ENCODE peak calls at places on chromosomes 16 and 17, in nine cellular contexts. One of them, this sample, is unnamed.

GRCh38 chr16:9139965-9140364 is 48.5 kb downstream of the HAPSTR1 start:
- DNase-seq in fibroblast of mammary gland: peak
- DNase-seq in HFF-Myc: no peak
- DNase-seq in endothelial cell of umbilical vein: no peak
- DNase-seq in amygdala: no peak
- DNase-seq in stimulated activated CD8-positive, alpha-beta memory T cell treated with anti-CD3 and anti-CD28 coated beads, Interleukin-2, amount 100 ng/mL, for 1 hour: no peak
- DNase-seq in tibial nerve: no peak
- DNase-seq in retinal pigment epithelial cell: no peak
- DNase-seq in sciatic nerve: no peak
- DNase-seq in this sample: peak

GRCh38 chr17:4605826-4606225 is 21.5 kb downstream of the SMTNL2 start:
- DNase-seq in fibroblast of mammary gland: peak
- DNase-seq in HFF-Myc: no peak
- DNase-seq in endothelial cell of umbilical vein: no peak
- DNase-seq in amygdala: no peak
- DNase-seq in stimulated activated CD8-positive, alpha-beta memory T cell treated with anti-CD3 and anti-CD28 coated beads, Interleukin-2, amount 100 ng/mL, for 1 hour: no peak
- DNase-seq in tibial nerve: no peak
- DNase-seq in retinal pigment epithelial cell: no peak
- DNase-seq in sciatic nerve: no peak
- DNase-seq in this sample: no peak

GRCh38 chr16:57094911-57095310 is 2.5 kb downstream of the CPNE2 start:
- DNase-seq in fibroblast of mammary gland: no peak
- DNase-seq in HFF-Myc: no peak
- DNase-seq in endothelial cell of umbilical vein: no peak
- DNase-seq in amygdala: no peak
- DNase-seq in stimulated activated CD8-positive, alpha-beta memory T cell treated with anti-CD3 and anti-CD28 coated beads, Interleukin-2, amount 100 ng/mL, for 1 hour: no peak
- DNase-seq in tibial nerve: no peak
- DNase-seq in retinal pigment epithelial cell: no peak
- DNase-seq in sciatic nerve: no peak
- DNase-seq in this sample: no peak

GRCh38 chr17:50672831-50673551 is 34.7 kb downstream of the ANKRD40 start:
- DNase-seq in fibroblast of mammary gland: no peak
- DNase-seq in HFF-Myc: no peak
- DNase-seq in endothelial cell of umbilical vein: no peak
- DNase-seq in amygdala: no peak
- DNase-seq in stimulated activated CD8-positive, alpha-beta memory T cell treated with anti-CD3 and anti-CD28 coated beads, Interleukin-2, amount 100 ng/mL, for 1 hour: no peak
- DNase-seq in tibial nerve: no peak
- DNase-seq in retinal pigment epithelial cell: no peak
- DNase-seq in sciatic nerve: peak
- DNase-seq in this sample: no peak

GRCh38 chr17:66412857-66413563 is 110.6 kb downstream of the PRKCA start:
- DNase-seq in fibroblast of mammary gland: no peak
- DNase-seq in HFF-Myc: no peak
- DNase-seq in endothelial cell of umbilical vein: no peak
- DNase-seq in amygdala: no peak
- DNase-seq in stimulated activated CD8-positive, alpha-beta memory T cell treated with anti-CD3 and anti-CD28 coated beads, Interleukin-2, amount 100 ng/mL, for 1 hour: no peak
- DNase-seq in tibial nerve: no peak
- DNase-seq in retinal pigment epithelial cell: no peak
- DNase-seq in sciatic nerve: no peak
- DNase-seq in this sample: no peak

GRCh38 chr16:88784074-88784855 is 755 bp downstream of the PIEZO1 start:
- DNase-seq in fibroblast of mammary gland: peak
- DNase-seq in HFF-Myc: no peak
- DNase-seq in endothelial cell of umbilical vein: peak
- DNase-seq in amygdala: no peak
- DNase-seq in stimulated activated CD8-positive, alpha-beta memory T cell treated with anti-CD3 and anti-CD28 coated beads, Interleukin-2, amount 100 ng/mL, for 1 hour: no peak
- DNase-seq in tibial nerve: peak
- DNase-seq in retinal pigment epithelial cell: no peak
- DNase-seq in sciatic nerve: peak
- DNase-seq in this sample: peak

GRCh38 chr17:27585153-27585681 is 45.8 kb upstream of the LGALS9 start:
- DNase-seq in fibroblast of mammary gland: no peak
- DNase-seq in HFF-Myc: no peak
- DNase-seq in endothelial cell of umbilical vein: no peak
- DNase-seq in amygdala: no peak
- DNase-seq in stimulated activated CD8-positive, alpha-beta memory T cell treated with anti-CD3 and anti-CD28 coated beads, Interleukin-2, amount 100 ng/mL, for 1 hour: no peak
- DNase-seq in tibial nerve: no peak
- DNase-seq in retinal pigment epithelial cell: no peak
- DNase-seq in sciatic nerve: no peak
- DNase-seq in this sample: no peak

GRCh38 chr16:23498863-23499262 is 11.4 kb downstream of the GGA2 start:
- DNase-seq in fibroblast of mammary gland: no peak
- DNase-seq in HFF-Myc: no peak
- DNase-seq in endothelial cell of umbilical vein: no peak
- DNase-seq in amygdala: no peak
- DNase-seq in stimulated activated CD8-positive, alpha-beta memory T cell treated with anti-CD3 and anti-CD28 coated beads, Interleukin-2, amount 100 ng/mL, for 1 hour: no peak
- DNase-seq in tibial nerve: no peak
- DNase-seq in retinal pigment epithelial cell: no peak
- DNase-seq in sciatic nerve: no peak
- DNase-seq in this sample: no peak

GRCh38 chr17:64178011-64178825 is 48.3 kb upstream of the ERN1 start:
- DNase-seq in fibroblast of mammary gland: no peak
- DNase-seq in HFF-Myc: no peak
- DNase-seq in endothelial cell of umbilical vein: no peak
- DNase-seq in amygdala: no peak
- DNase-seq in stimulated activated CD8-positive, alpha-beta memory T cell treated with anti-CD3 and anti-CD28 coated beads, Interleukin-2, amount 100 ng/mL, for 1 hour: no peak
- DNase-seq in tibial nerve: no peak
- DNase-seq in retinal pigment epithelial cell: no peak
- DNase-seq in sciatic nerve: no peak
- DNase-seq in this sample: no peak

GRCh38 chr17:32659419-32659842 is 172.6 kb downstream of the CDK5R1 start:
- DNase-seq in fibroblast of mammary gland: peak
- DNase-seq in HFF-Myc: peak
- DNase-seq in endothelial cell of umbilical vein: peak
- DNase-seq in amygdala: peak
- DNase-seq in stimulated activated CD8-positive, alpha-beta memory T cell treated with anti-CD3 and anti-CD28 coated beads, Interleukin-2, amount 100 ng/mL, for 1 hour: peak
- DNase-seq in tibial nerve: peak
- DNase-seq in retinal pigment epithelial cell: peak
- DNase-seq in sciatic nerve: peak
- DNase-seq in this sample: peak

GRCh38 chr16:75282811-75283281 is 31.4 kb upstream of the BCAR1 start:
- DNase-seq in fibroblast of mammary gland: peak
- DNase-seq in HFF-Myc: no peak
- DNase-seq in endothelial cell of umbilical vein: no peak
- DNase-seq in amygdala: no peak
- DNase-seq in stimulated activated CD8-positive, alpha-beta memory T cell treated with anti-CD3 and anti-CD28 coated beads, Interleukin-2, amount 100 ng/mL, for 1 hour: no peak
- DNase-seq in tibial nerve: no peak
- DNase-seq in retinal pigment epithelial cell: no peak
- DNase-seq in sciatic nerve: no peak
- DNase-seq in this sample: no peak

GRCh38 chr17:57557793-57558681 is 187.1 kb downstream of the CCDC182 start:
- DNase-seq in fibroblast of mammary gland: no peak
- DNase-seq in HFF-Myc: no peak
- DNase-seq in endothelial cell of umbilical vein: no peak
- DNase-seq in amygdala: no peak
- DNase-seq in stimulated activated CD8-positive, alpha-beta memory T cell treated with anti-CD3 and anti-CD28 coated beads, Interleukin-2, amount 100 ng/mL, for 1 hour: no peak
- DNase-seq in tibial nerve: no peak
- DNase-seq in retinal pigment epithelial cell: peak
- DNase-seq in sciatic nerve: no peak
- DNase-seq in this sample: no peak

GRCh38 chr17:59607817-59608403 is 11.8 kb upstream of the CLTC start:
- DNase-seq in fibroblast of mammary gland: no peak
- DNase-seq in HFF-Myc: no peak
- DNase-seq in endothelial cell of umbilical vein: no peak
- DNase-seq in amygdala: no peak
- DNase-seq in stimulated activated CD8-positive, alpha-beta memory T cell treated with anti-CD3 and anti-CD28 coated beads, Interleukin-2, amount 100 ng/mL, for 1 hour: no peak
- DNase-seq in tibial nerve: no peak
- DNase-seq in retinal pigment epithelial cell: no peak
- DNase-seq in sciatic nerve: no peak
- DNase-seq in this sample: no peak

GRCh38 chr16:31271621-31272190 is 11.9 kb downstream of the ITGAM start:
- DNase-seq in fibroblast of mammary gland: no peak
- DNase-seq in HFF-Myc: no peak
- DNase-seq in endothelial cell of umbilical vein: no peak
- DNase-seq in amygdala: no peak
- DNase-seq in stimulated activated CD8-positive, alpha-beta memory T cell treated with anti-CD3 and anti-CD28 coated beads, Interleukin-2, amount 100 ng/mL, for 1 hour: no peak
- DNase-seq in tibial nerve: no peak
- DNase-seq in retinal pigment epithelial cell: no peak
- DNase-seq in sciatic nerve: no peak
- DNase-seq in this sample: no peak

GRCh38 chr16:83953796-83954576 is 946 bp downstream of the OSGIN1 start:
- DNase-seq in fibroblast of mammary gland: peak
- DNase-seq in HFF-Myc: no peak
- DNase-seq in endothelial cell of umbilical vein: peak
- DNase-seq in amygdala: no peak
- DNase-seq in stimulated activated CD8-positive, alpha-beta memory T cell treated with anti-CD3 and anti-CD28 coated beads, Interleukin-2, amount 100 ng/mL, for 1 hour: no peak
- DNase-seq in tibial nerve: no peak
- DNase-seq in retinal pigment epithelial cell: no peak
- DNase-seq in sciatic nerve: no peak
- DNase-seq in this sample: peak

GRCh38 chr16:56606688-56607618 is 1.4 kb upstream of the MT2A start:
- DNase-seq in fibroblast of mammary gland: peak
- DNase-seq in HFF-Myc: peak
- DNase-seq in endothelial cell of umbilical vein: peak
- DNase-seq in amygdala: no peak
- DNase-seq in stimulated activated CD8-positive, alpha-beta memory T cell treated with anti-CD3 and anti-CD28 coated beads, Interleukin-2, amount 100 ng/mL, for 1 hour: no peak
- DNase-seq in tibial nerve: peak
- DNase-seq in retinal pigment epithelial cell: no peak
- DNase-seq in sciatic nerve: peak
- DNase-seq in this sample: peak

GRCh38 chr16:49458656-49459445 is 85.2 kb downstream of the C16orf78 start:
- DNase-seq in fibroblast of mammary gland: no peak
- DNase-seq in HFF-Myc: no peak
- DNase-seq in endothelial cell of umbilical vein: no peak
- DNase-seq in amygdala: no peak
- DNase-seq in stimulated activated CD8-positive, alpha-beta memory T cell treated with anti-CD3 and anti-CD28 coated beads, Interleukin-2, amount 100 ng/mL, for 1 hour: no peak
- DNase-seq in tibial nerve: no peak
- DNase-seq in retinal pigment epithelial cell: no peak
- DNase-seq in sciatic nerve: peak
- DNase-seq in this sample: no peak

GRCh38 chr16:57997528-57998265 is 2.8 kb downstream of the ZNF319 start:
- DNase-seq in fibroblast of mammary gland: no peak
- DNase-seq in HFF-Myc: no peak
- DNase-seq in endothelial cell of umbilical vein: no peak
- DNase-seq in amygdala: no peak
- DNase-seq in stimulated activated CD8-positive, alpha-beta memory T cell treated with anti-CD3 and anti-CD28 coated beads, Interleukin-2, amount 100 ng/mL, for 1 hour: no peak
- DNase-seq in tibial nerve: no peak
- DNase-seq in retinal pigment epithelial cell: no peak
- DNase-seq in sciatic nerve: no peak
- DNase-seq in this sample: no peak

GRCh38 chr17:80599546-80600305 is 55.1 kb downstream of the RPTOR start:
- DNase-seq in fibroblast of mammary gland: peak
- DNase-seq in HFF-Myc: no peak
- DNase-seq in endothelial cell of umbilical vein: no peak
- DNase-seq in amygdala: no peak
- DNase-seq in stimulated activated CD8-positive, alpha-beta memory T cell treated with anti-CD3 and anti-CD28 coated beads, Interleukin-2, amount 100 ng/mL, for 1 hour: no peak
- DNase-seq in tibial nerve: no peak
- DNase-seq in retinal pigment epithelial cell: peak
- DNase-seq in sciatic nerve: no peak
- DNase-seq in this sample: peak

GRCh38 chr16:86059253-86060171 is 160.6 kb downstream of the IRF8 start:
- DNase-seq in fibroblast of mammary gland: no peak
- DNase-seq in HFF-Myc: no peak
- DNase-seq in endothelial cell of umbilical vein: no peak
- DNase-seq in amygdala: no peak
- DNase-seq in stimulated activated CD8-positive, alpha-beta memory T cell treated with anti-CD3 and anti-CD28 coated beads, Interleukin-2, amount 100 ng/mL, for 1 hour: no peak
- DNase-seq in tibial nerve: peak
- DNase-seq in retinal pigment epithelial cell: no peak
- DNase-seq in sciatic nerve: peak
- DNase-seq in this sample: no peak

GRCh38 chr17:62791235-62792121 is 16.6 kb downstream of the MARCHF10 start:
- DNase-seq in fibroblast of mammary gland: peak
- DNase-seq in HFF-Myc: peak
- DNase-seq in endothelial cell of umbilical vein: no peak
- DNase-seq in amygdala: no peak
- DNase-seq in stimulated activated CD8-positive, alpha-beta memory T cell treated with anti-CD3 and anti-CD28 coated beads, Interleukin-2, amount 100 ng/mL, for 1 hour: no peak
- DNase-seq in tibial nerve: no peak
- DNase-seq in retinal pigment epithelial cell: peak
- DNase-seq in sciatic nerve: no peak
- DNase-seq in this sample: no peak

GRCh38 chr16:30063893-30064745 is 1.4 kb upstream of the ALDOA start:
- DNase-seq in fibroblast of mammary gland: peak
- DNase-seq in HFF-Myc: no peak
- DNase-seq in endothelial cell of umbilical vein: peak
- DNase-seq in amygdala: peak
- DNase-seq in stimulated activated CD8-positive, alpha-beta memory T cell treated with anti-CD3 and anti-CD28 coated beads, Interleukin-2, amount 100 ng/mL, for 1 hour: peak
- DNase-seq in tibial nerve: peak
- DNase-seq in retinal pigment epithelial cell: no peak
- DNase-seq in sciatic nerve: peak
- DNase-seq in this sample: peak

GRCh38 chr16:64434526-64435069 is 687.3 kb downstream of the CDH11 start:
- DNase-seq in fibroblast of mammary gland: no peak
- DNase-seq in HFF-Myc: no peak
- DNase-seq in endothelial cell of umbilical vein: no peak
- DNase-seq in amygdala: no peak
- DNase-seq in stimulated activated CD8-positive, alpha-beta memory T cell treated with anti-CD3 and anti-CD28 coated beads, Interleukin-2, amount 100 ng/mL, for 1 hour: no peak
- DNase-seq in tibial nerve: no peak
- DNase-seq in retinal pigment epithelial cell: no peak
- DNase-seq in sciatic nerve: no peak
- DNase-seq in this sample: no peak

GRCh38 chr17:44693609-44694008 is 4.0 kb upstream of the CCDC43 start:
- DNase-seq in fibroblast of mammary gland: no peak
- DNase-seq in HFF-Myc: no peak
- DNase-seq in endothelial cell of umbilical vein: no peak
- DNase-seq in amygdala: no peak
- DNase-seq in stimulated activated CD8-positive, alpha-beta memory T cell treated with anti-CD3 and anti-CD28 coated beads, Interleukin-2, amount 100 ng/mL, for 1 hour: no peak
- DNase-seq in tibial nerve: no peak
- DNase-seq in retinal pigment epithelial cell: no peak
- DNase-seq in sciatic nerve: no peak
- DNase-seq in this sample: no peak

GRCh38 chr16:560221-560700 is at the start of gene PRR35:
- DNase-seq in fibroblast of mammary gland: no peak
- DNase-seq in HFF-Myc: no peak
- DNase-seq in endothelial cell of umbilical vein: no peak
- DNase-seq in amygdala: no peak
- DNase-seq in stimulated activated CD8-positive, alpha-beta memory T cell treated with anti-CD3 and anti-CD28 coated beads, Interleukin-2, amount 100 ng/mL, for 1 hour: no peak
- DNase-seq in tibial nerve: no peak
- DNase-seq in retinal pigment epithelial cell: no peak
- DNase-seq in sciatic nerve: no peak
- DNase-seq in this sample: no peak

GRCh38 chr17:38868095-38868967 is 1.5 kb upstream of the LASP1 start:
- DNase-seq in fibroblast of mammary gland: peak
- DNase-seq in HFF-Myc: no peak
- DNase-seq in endothelial cell of umbilical vein: peak
- DNase-seq in amygdala: no peak
- DNase-seq in stimulated activated CD8-positive, alpha-beta memory T cell treated with anti-CD3 and anti-CD28 coated beads, Interleukin-2, amount 100 ng/mL, for 1 hour: no peak
- DNase-seq in tibial nerve: peak
- DNase-seq in retinal pigment epithelial cell: no peak
- DNase-seq in sciatic nerve: peak
- DNase-seq in this sample: peak